ENCODE peak calls at places on chromosome 1, in eight cellular contexts. P, J, M, U, X, E, V and S are unnamed samples.

GRCh38 chr1:243903023-243903422 is 53.0 kb upstream of the AKT3 start:
- DNase-seq in U (no peak), J (no peak), E (no peak), P (no peak), X (no peak), M (no peak), V (no peak), S (no peak)

GRCh38 chr1:32496127-32496526 is 31.3 kb downstream of the ZBTB8B start:
- DNase-seq in P (no peak), V (peak), E (no peak), X (no peak), U (no peak), M (no peak), J (no peak), S (peak)

GRCh38 chr1:2459757-2460156 is 16.3 kb upstream of the PLCH2 start:
- DNase-seq in X (no peak), V (peak), P (peak), U (no peak), E (peak), M (no peak), J (peak), S (peak)

GRCh38 chr1:41333146-41333784 is 28.0 kb upstream of the FOXO6 start:
- DNase-seq in X (peak), U (peak), E (peak), J (no peak), V (peak), M (peak), P (peak), S (peak)

GRCh38 chr1:7609311-7609994 is 161.6 kb upstream of the VAMP3 start:
- DNase-seq in U (no peak), P (no peak), M (no peak), X (no peak), V (no peak), E (no peak), J (no peak), S (no peak)

GRCh38 chr1:197736689-197737088 is 38.6 kb downstream of the DENND1B start:
- DNase-seq in V (peak), U (no peak), J (peak), X (no peak), E (no peak), M (no peak), P (peak), S (peak)

GRCh38 chr1:226400519-226401406 is 7.1 kb downstream of the PARP1 start:
- DNase-seq in P (no peak), E (no peak), M (no peak), V (no peak), J (no peak), X (no peak), U (no peak), S (no peak)

GRCh38 chr1:226123591-226124471 is 61.3 kb downstream of the H3-3A start:
- DNase-seq in E (no peak), J (peak), P (peak), M (no peak), U (no peak), V (no peak), X (no peak), S (no peak)

GRCh38 chr1:85361106-85361505 is 84.7 kb upstream of the BCL10 start:
- DNase-seq in J (peak), M (no peak), V (peak), X (no peak), E (peak), U (no peak), P (peak), S (peak)

GRCh38 chr1:222918746-222919477 is 104.1 kb downstream of the DISP1 start:
- DNase-seq in E (no peak), X (no peak), U (no peak), P (no peak), J (no peak), M (no peak), V (no peak), S (no peak)

GRCh38 chr1:180160362-180160761 is 5.7 kb downstream of the QSOX1 start:
- DNase-seq in E (no peak), P (no peak), X (no peak), V (no peak), U (no peak), J (no peak), M (no peak), S (no peak)

GRCh38 chr1:90502696-90503095 is 214.4 kb downstream of the BARHL2 start:
- DNase-seq in E (no peak), V (no peak), X (no peak), J (no peak), P (peak), U (no peak), M (no peak), S (no peak)

GRCh38 chr1:184986250-184986649 is 11.9 kb upstream of the NIBAN1 start:
- DNase-seq in E (no peak), M (no peak), U (peak), J (peak), V (peak), X (no peak), P (peak), S (peak)